ENCODE peak calls at places on chromosomes 5 and 9, in eight cellular contexts. H is breast epithelium; M is aorta; T is naive thymus-derived CD4-positive, alpha-beta T cell; W is cardiac muscle cell; V is astrocyte of the spinal cord; Y is AG10803; U is thoracic aorta. P is an unnamed sample.

GRCh38 chr5:177301503-177302165 is 1.9 kb downstream of the RAB24 start:
- DNase-seq in T (no peak), U (no peak), W (no peak), H (peak), V (no peak), M (peak), Y (no peak), P (no peak)

GRCh38 chr5:6632324-6632930 is 417 bp downstream of the NSUN2 start:
- DNase-seq in W (no peak), U (no peak), Y (peak), T (no peak), M (no peak), V (peak), H (no peak), P (no peak)

GRCh38 chr5:171630047-171630669 is 155.5 kb upstream of the SMIM23 start:
- DNase-seq in T (no peak), W (peak), Y (peak), M (peak), H (no peak), V (peak), U (no peak), P (no peak)

GRCh38 chr5:142151436-142152382 is 43.1 kb downstream of the NDFIP1 start:
- DNase-seq in M (no peak), T (peak), V (peak), W (peak), H (peak), Y (peak), U (no peak), P (peak)

GRCh38 chr5:71658916-71659661 is 60.0 kb upstream of the CARTPT start:
- DNase-seq in Y (peak), V (peak), U (no peak), W (no peak), M (no peak), H (no peak), T (no peak), P (no peak)

GRCh38 chr5:83035373-83036170 is 41.6 kb downstream of the TMEM167A start:
- DNase-seq in V (peak), U (no peak), W (peak), T (no peak), Y (peak), H (no peak), M (no peak), P (no peak)

GRCh38 chr9:94680020-94680419 is 40.7 kb upstream of the FBP1 start:
- DNase-seq in M (no peak), H (no peak), W (no peak), V (no peak), Y (no peak), T (no peak), U (no peak), P (no peak)

GRCh38 chr5:83077662-83078261 is 415 bp downstream of the XRCC4 start:
- DNase-seq in H (no peak), U (no peak), V (no peak), M (no peak), T (no peak), Y (peak), W (peak), P (no peak)

GRCh38 chr9:116027096-116027495 is 126.5 kb upstream of the PAPPA start:
- DNase-seq in V (peak), M (no peak), Y (peak), T (no peak), U (no peak), H (no peak), W (no peak), P (no peak)

GRCh38 chr5:111070272-111071134 is 1.0 kb upstream of the TSLP start:
- DNase-seq in H (no peak), T (no peak), W (peak), M (peak), U (no peak), Y (no peak), V (peak), P (no peak)

GRCh38 chr9:16704489-16705111 is 165.9 kb downstream of the BNC2 start:
- DNase-seq in U (peak), Y (peak), H (no peak), M (peak), T (no peak), W (peak), V (no peak), P (no peak)

GRCh38 chr5:79792518-79792917 is 102.9 kb downstream of the CMYA5 start:
- DNase-seq in U (no peak), T (no peak), M (no peak), Y (no peak), H (no peak), W (no peak), V (no peak), P (no peak)

GRCh38 chr5:111194053-111194452 is 30.1 kb upstream of the CAMK4 start:
- DNase-seq in M (no peak), V (no peak), U (no peak), Y (no peak), W (no peak), H (no peak), T (no peak), P (no peak)

GRCh38 chr5:56669534-56670483 is 145.5 kb upstream of the MAP3K1 start:
- DNase-seq in T (peak), U (no peak), Y (no peak), H (peak), V (no peak), M (no peak), W (peak), P (peak)

GRCh38 chr5:179816401-179817070 is 4.2 kb upstream of the SQSTM1 start:
- DNase-seq in W (no peak), Y (no peak), H (no peak), T (no peak), U (no peak), V (no peak), M (no peak), P (no peak)

GRCh38 chr9:135381911-135382310 is 97.7 kb upstream of the PPP1R26 start:
- DNase-seq in M (no peak), H (no peak), U (no peak), Y (no peak), W (no peak), V (no peak), T (no peak), P (no peak)

GRCh38 chr9:133981958-133982681 is 10.0 kb downstream of the VAV2 start:
- DNase-seq in U (no peak), H (no peak), Y (no peak), V (no peak), T (no peak), M (peak), W (no peak), P (peak)

GRCh38 chr5:122845253-122846050 is at the start of gene SNX24:
- DNase-seq in Y (peak), V (peak), W (peak), T (peak), H (peak), M (peak), U (peak), P (peak)

GRCh38 chr5:133287500-133287899 is 235.7 kb downstream of the HSPA4 start:
- DNase-seq in M (peak), Y (peak), W (peak), U (no peak), H (no peak), V (peak), T (peak), P (no peak)

GRCh38 chr5:113264061-113264460 is 170.7 kb downstream of the TSSK1B start:
- DNase-seq in H (no peak), Y (no peak), M (no peak), V (peak), T (no peak), W (no peak), U (no peak), P (no peak)

GRCh38 chr5:113190347-113190746 is 213.7 kb downstream of the DCP2 start:
- DNase-seq in U (no peak), V (no peak), W (no peak), T (no peak), Y (no peak), M (no peak), H (no peak), P (no peak)

GRCh38 chr5:139391570-139392323 is 2.0 kb upstream of the MZB1 start:
- DNase-seq in Y (no peak), W (no peak), H (no peak), U (no peak), M (no peak), T (no peak), V (no peak), P (no peak)

GRCh38 chr9:96004384-96004783 is 128.9 kb downstream of the ERCC6L2 start:
- DNase-seq in Y (no peak), H (no peak), M (no peak), W (no peak), U (no peak), T (no peak), V (no peak), P (no peak)

GRCh38 chr5:149404746-149405549 is 25.9 kb upstream of the IL17B start:
- DNase-seq in Y (peak), W (no peak), U (no peak), T (no peak), V (peak), H (no peak), M (peak), P (no peak)

GRCh38 chr5:142685418-142686209 is at the start of gene FGF1:
- DNase-seq in H (peak), V (peak), U (no peak), W (peak), Y (peak), T (no peak), M (no peak), P (no peak)

GRCh38 chr5:32504923-32505596 is 60.5 kb upstream of the ZFR start:
- DNase-seq in W (peak), Y (peak), U (no peak), V (peak), H (peak), M (no peak), T (peak), P (no peak)

GRCh38 chr5:77881528-77881927 is 105.4 kb upstream of the TBCA start:
- DNase-seq in T (no peak), V (no peak), Y (no peak), H (no peak), W (no peak), U (no peak), M (no peak), P (no peak)

GRCh38 chr5:64570395-64570996 is 64.7 kb downstream of the RGS7BP start:
- DNase-seq in V (no peak), W (no peak), Y (no peak), H (no peak), U (no peak), T (no peak), M (no peak), P (no peak)

GRCh38 chr9:75903785-75904360 is 13.4 kb downstream of the PCSK5 start:
- DNase-seq in M (no peak), U (peak), W (no peak), V (peak), H (no peak), T (no peak), Y (no peak), P (no peak)

GRCh38 chr9:122991370-122991830 is 42.1 kb upstream of the GPR21 start:
- DNase-seq in M (no peak), W (peak), Y (peak), T (peak), U (peak), V (peak), H (no peak), P (peak)

GRCh38 chr9:70874451-70874850 is 247.0 kb downstream of the TRPM3 start:
- DNase-seq in T (no peak), V (peak), U (no peak), H (no peak), W (no peak), M (no peak), Y (peak), P (no peak)

GRCh38 chr9:70865471-70865870 is 255.9 kb downstream of the TRPM3 start:
- DNase-seq in V (no peak), M (no peak), W (no peak), H (no peak), T (no peak), Y (no peak), U (no peak), P (no peak)

GRCh38 chr9:70873506-70873905 is 247.9 kb downstream of the TRPM3 start:
- DNase-seq in W (no peak), H (no peak), V (no peak), Y (no peak), M (no peak), T (no peak), U (no peak), P (no peak)

GRCh38 chr9:70868044-70868443 is 253.4 kb downstream of the TRPM3 start:
- DNase-seq in V (no peak), T (no peak), U (no peak), Y (no peak), W (no peak), M (no peak), H (no peak), P (no peak)

DNA sequence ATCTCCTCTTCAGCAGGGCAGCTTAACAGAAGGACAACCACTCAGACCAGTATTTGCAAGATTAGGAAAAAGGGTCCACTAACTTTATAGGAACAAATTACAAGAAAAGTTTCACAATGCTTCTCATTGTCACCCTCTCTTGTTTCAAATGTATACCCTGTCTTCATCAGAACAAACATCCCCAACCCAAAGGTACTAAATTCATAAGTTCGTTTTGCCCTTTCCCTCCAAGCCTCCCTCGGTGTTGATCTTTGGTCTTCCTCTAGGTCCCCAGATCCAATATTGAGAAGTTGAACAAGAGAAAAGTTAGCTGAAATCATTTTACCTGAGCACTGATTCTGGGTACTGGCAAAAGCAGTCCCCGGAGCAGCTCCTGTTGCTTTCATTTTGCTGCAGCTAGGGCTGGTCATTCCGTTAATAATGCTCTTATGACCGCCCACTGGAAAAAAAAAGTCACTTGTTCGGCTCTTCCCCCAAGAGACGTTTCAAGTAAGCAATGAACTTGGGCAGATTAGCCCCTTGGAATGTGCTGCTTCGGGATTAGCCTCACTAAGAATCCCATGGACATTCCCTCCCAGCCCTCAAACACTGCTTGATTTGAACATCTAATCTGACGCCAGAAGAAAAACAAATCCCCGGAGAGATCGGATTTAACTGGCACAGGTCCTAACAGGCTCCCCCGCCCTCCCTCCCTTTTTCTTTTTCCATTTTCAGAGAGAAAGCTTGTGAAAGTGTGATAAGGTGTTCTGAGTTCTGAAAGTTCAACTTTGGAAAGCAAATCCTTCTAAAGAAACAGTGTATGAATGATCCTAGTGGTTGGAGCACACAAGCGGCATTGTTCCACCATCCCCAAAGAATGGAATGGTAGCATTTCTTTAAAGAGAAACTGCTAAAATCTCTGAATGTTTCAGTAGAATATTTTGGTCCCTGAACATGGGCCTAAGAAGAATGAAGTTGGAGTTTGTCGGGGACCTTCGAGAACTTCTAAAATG is 252.5 kb downstream of the TRPM3 start:
- DNase-seq in Y (no peak), H (no peak), T (no peak), W (no peak), U (no peak), V (no peak), M (no peak), P (no peak)
- H3K4me3 ChIP-seq in Y (no peak), H (peak), T (no peak), W (no peak), U (peak), V (no peak), M (peak), P (no peak)

DNA sequence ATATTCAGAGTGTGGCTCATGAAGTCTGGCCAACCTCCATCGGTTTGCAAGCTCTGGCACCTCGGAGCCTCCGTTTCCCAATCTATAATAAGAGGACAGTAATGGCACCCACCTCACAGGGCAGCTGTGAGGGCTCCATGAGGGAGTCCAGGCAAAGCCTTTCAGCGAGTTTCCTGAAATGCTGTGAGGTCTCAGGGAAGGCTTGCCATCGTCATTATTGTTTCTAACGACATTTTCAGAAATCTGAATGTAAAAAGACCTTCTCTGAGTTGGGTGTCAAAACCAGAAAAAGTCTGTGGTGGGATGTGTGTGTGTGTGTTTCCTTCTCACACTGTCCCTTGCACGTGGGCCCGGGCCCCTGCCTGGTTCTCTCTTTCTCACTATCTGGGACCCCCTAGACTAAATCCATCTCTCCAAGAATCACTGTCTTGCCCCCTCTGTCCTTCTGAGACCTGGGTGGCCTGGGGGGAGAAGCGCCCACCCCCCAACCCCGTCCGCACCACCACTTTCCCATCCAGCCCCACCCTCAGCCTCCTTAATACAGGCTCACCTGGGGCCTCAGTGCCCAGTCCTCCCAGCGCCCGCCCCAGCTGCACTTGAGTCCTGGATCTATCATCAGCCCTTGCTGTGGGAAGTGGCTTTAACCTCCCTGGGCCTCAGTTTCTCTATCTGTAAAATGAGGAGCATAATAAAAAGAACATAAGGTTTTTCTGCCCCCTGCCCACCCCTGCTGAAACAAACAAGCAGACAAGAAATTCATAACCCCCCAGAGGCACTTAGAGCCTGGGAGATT is 180.3 kb downstream of the C9orf50 start:
- DNase-seq in V (no peak), M (no peak), U (no peak), T (no peak), H (no peak), W (no peak), Y (no peak), P (no peak)
- H3K4me3 ChIP-seq in V (no peak), M (no peak), U (no peak), T (no peak), H (no peak), W (no peak), Y (no peak), P (no peak)

GRCh38 chr5:154644745-154645411 is 110.3 kb upstream of the LARP1 start:
- DNase-seq in U (no peak), W (no peak), M (no peak), V (no peak), Y (no peak), T (no peak), H (no peak), P (no peak)
- H3K4me3 ChIP-seq in U (no peak), W (no peak), M (no peak), V (no peak), Y (no peak), T (no peak), H (no peak), P (no peak)

GRCh38 chr9:5301544-5301943 is 3.0 kb downstream of the RLN2 start:
- DNase-seq in V (no peak), U (no peak), W (no peak), M (no peak), T (peak), Y (no peak), H (no peak), P (no peak)
- H3K4me3 ChIP-seq in V (no peak), U (no peak), W (no peak), M (no peak), T (no peak), Y (no peak), H (no peak), P (no peak)

GRCh38 chr9:20417695-20418094 is 204.6 kb downstream of the MLLT3 start:
- DNase-seq in U (no peak), H (no peak), V (no peak), Y (no peak), T (no peak), M (no peak), W (no peak), P (no peak)
- H3K4me3 ChIP-seq in U (no peak), H (no peak), V (no peak), Y (no peak), T (no peak), M (no peak), W (no peak), P (no peak)

DNA sequence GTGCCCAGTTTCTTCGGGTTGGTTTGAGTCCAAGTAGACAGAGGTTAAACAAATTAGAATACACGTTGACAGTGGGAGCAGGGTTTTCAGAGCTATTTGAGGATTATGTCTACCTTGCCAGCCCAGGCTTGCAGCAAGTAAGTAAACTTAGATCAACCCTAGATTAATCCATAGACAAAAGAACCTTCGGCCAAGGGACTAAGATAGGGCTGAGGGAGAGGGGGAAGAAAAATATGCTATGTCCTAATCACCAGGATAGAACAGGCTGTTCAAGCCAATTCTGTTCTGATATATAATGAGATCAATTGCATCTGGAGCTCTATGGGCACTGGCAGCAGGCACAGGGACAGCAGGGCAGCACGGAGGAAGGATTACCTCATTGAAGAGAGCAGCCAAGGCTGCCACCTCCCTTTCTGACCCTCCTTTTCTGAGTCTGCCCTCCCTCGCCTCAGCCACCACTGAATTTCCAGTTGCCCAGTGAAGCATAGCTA is 377.7 kb downstream of the PIK3R1 start:
- DNase-seq in W (no peak), T (no peak), M (no peak), Y (no peak), H (no peak), V (no peak), U (no peak), P (no peak)
- H3K4me3 ChIP-seq in W (no peak), T (no peak), M (no peak), Y (no peak), H (no peak), V (no peak), U (no peak), P (no peak)

GRCh38 chr5:157283434-157283833 is 17.5 kb downstream of the CYFIP2 start:
- DNase-seq in H (no peak), U (no peak), V (no peak), M (no peak), T (peak), W (peak), Y (no peak), P (no peak)
- H3K4me3 ChIP-seq in H (no peak), U (no peak), V (no peak), M (no peak), T (no peak), W (no peak), Y (no peak), P (no peak)